ENCODE peak calls at places on chromosomes 4 and X, in seven cellular contexts. W is colonic mucosa; K is aorta; D is stimulated activated CD8-positive, alpha-beta memory T cell treated with anti-CD3 and anti-CD28 coated beads, Interleukin-4, amount 100 ng/mL, for 48 hours; Y is AG10803; J is myocyte; Z is GM03348. V is an unnamed sample.

GRCh38 chr4:39706829-39707511 is 9.0 kb downstream of the UBE2K start:
- DNase-seq in J (peak), K (peak), Z (no peak), W (no peak), Y (peak), D (no peak), V (no peak)

GRCh38 chrX:38717871-38718270 is 83.4 kb upstream of the MID1IP1 start:
- DNase-seq in Y (peak), Z (peak), W (no peak), J (no peak), D (no peak), K (no peak), V (peak)

GRCh38 chr4:55488716-55489115 is 58.0 kb downstream of the CLOCK start:
- DNase-seq in D (no peak), K (no peak), Z (no peak), J (no peak), W (no peak), Y (no peak), V (no peak)

GRCh38 chr4:56728512-56728911 is 47.4 kb upstream of the HOPX start:
- DNase-seq in W (peak), K (no peak), Y (peak), J (peak), Z (peak), D (no peak), V (no peak)

GRCh38 chr4:182400754-182401153 is 157.6 kb downstream of the TENM3 start:
- DNase-seq in K (no peak), W (no peak), Y (no peak), D (no peak), J (no peak), Z (no peak), V (no peak)

GRCh38 chr4:73599182-73599581 is 21.1 kb downstream of the RASSF6 start:
- DNase-seq in D (no peak), Z (peak), Y (peak), W (peak), K (no peak), J (peak), V (peak)

GRCh38 chr4:3563403-3563802 is 31.2 kb upstream of the LRPAP1 start:
- DNase-seq in J (no peak), Z (no peak), Y (no peak), D (no peak), K (peak), W (no peak), V (no peak)

GRCh38 chr4:13160906-13161305 is 323.2 kb downstream of the RAB28 start:
- DNase-seq in K (no peak), W (no peak), Y (peak), D (no peak), Z (peak), J (peak), V (no peak)

GRCh38 chr4:67565284-67565683 is 6.8 kb downstream of the STAP1 start:
- DNase-seq in W (no peak), Z (peak), Y (peak), J (no peak), D (no peak), K (no peak), V (no peak)

GRCh38 chrX:104172121-104172520 is 5.9 kb downstream of the FAM199X start:
- DNase-seq in J (no peak), Z (no peak), Y (no peak), K (no peak), D (no peak), W (no peak), V (no peak)

GRCh38 chr4:145308598-145308997 is 128.2 kb upstream of the OTUD4 start:
- DNase-seq in J (no peak), Y (peak), D (no peak), Z (no peak), K (no peak), W (no peak), V (no peak)

GRCh38 chr4:82975792-82976191 is 34.8 kb downstream of the LIN54 start:
- DNase-seq in D (no peak), Z (no peak), K (no peak), W (no peak), Y (no peak), J (no peak), V (no peak)

GRCh38 chr4:23455482-23455881 is 434.4 kb downstream of the PPARGC1A start:
- DNase-seq in K (no peak), J (peak), W (peak), D (no peak), Z (no peak), Y (no peak), V (peak)

GRCh38 chrX:112218388-112218787 is 135.8 kb upstream of the TRPC5 start:
- DNase-seq in J (no peak), Y (no peak), K (no peak), W (no peak), Z (no peak), D (no peak), V (no peak)

GRCh38 chr4:137393043-137393442 is 139.3 kb downstream of the PCDH18 start:
- DNase-seq in Z (no peak), Y (peak), D (no peak), K (no peak), J (peak), W (no peak), V (peak)

GRCh38 chr4:3766207-3766790 is at the start of gene ADRA2C:
- DNase-seq in Z (peak), K (no peak), W (no peak), J (peak), Y (peak), D (no peak), V (no peak)